ENCODE peak calls at places on chromosomes 1 and 21, in nine cellular contexts. O is fibroblast of lung, S is esophagus squamous epithelium, D is psoas muscle, I is A549, G is fibroblast of pulmonary artery, X is pancreas, L is prostate gland, Y is astrocyte of the spinal cord. T is an unnamed sample.
A peak's percentile ranks its signal among the peaks of the same experiment; 100 is the strongest.

GRCh38 chr1:23628951-23629387 is 62.6 kb upstream of the RPL11 start:
- DNase-seq in O (no peak), S (no peak), G (no peak), D (no peak), L (no peak), I (no peak), X (no peak), Y (no peak), T (no peak)

GRCh38 chr1:178659789-178660208 is 65.2 kb upstream of the RALGPS2 start:
- DNase-seq in I (no peak), D (no peak), O (no peak), G (no peak), S (no peak), L (no peak), Y (no peak), X (no peak), T (no peak)

GRCh38 chr1:166089804-166090203 is 77.0 kb downstream of the FAM78B start:
- DNase-seq in S (no peak), L (no peak), O (no peak), Y (no peak), D (no peak), X (no peak), I (no peak), G (no peak), T (no peak)

GRCh38 chr1:22853651-22854185 is 118.9 kb downstream of the LACTBL1 start:
- DNase-seq in O (no peak), X (no peak), G (no peak), I (no peak), L (no peak), D (peak; percentile 32), Y (no peak), S (no peak), T (no peak)

GRCh38 chr1:191034126-191034525 is 556.5 kb upstream of the BRINP3 start:
- DNase-seq in X (no peak), G (no peak), S (no peak), I (no peak), L (no peak), Y (no peak), D (no peak), O (no peak), T (no peak)

GRCh38 chr1:237566581-237566980 is 324.1 kb downstream of the ZP4 start:
- DNase-seq in S (no peak), X (no peak), O (no peak), Y (no peak), G (no peak), D (no peak), I (no peak), L (no peak), T (no peak)

GRCh38 chr1:8985915-8986813 is 40.1 kb downstream of the SLC2A7 start:
- DNase-seq in D (peak; percentile 90), G (peak; percentile 97), O (peak; percentile 88), X (peak; percentile 82), S (no peak), L (peak; percentile 98), I (peak; percentile 67), Y (peak; percentile 96), T (peak; percentile 74)

GRCh38 chr1:161115132-161115711 is 2.6 kb downstream of the PFDN2 start:
- DNase-seq in Y (peak; percentile 93), X (no peak), O (peak; percentile 90), L (no peak), I (peak; percentile 53), G (peak; percentile 92), D (peak; percentile 78), S (no peak), T (peak; percentile 86)

GRCh38 chr1:199616947-199617346 is 410.6 kb upstream of the NR5A2 start:
- DNase-seq in G (no peak), D (no peak), S (no peak), X (no peak), Y (no peak), L (no peak), I (no peak), O (no peak), T (no peak)

GRCh38 chr1:22291926-22292788 is 149.3 kb upstream of the WNT4 start:
- DNase-seq in O (no peak), G (no peak), X (no peak), S (no peak), L (no peak), I (no peak), D (no peak), Y (no peak), T (no peak)

GRCh38 chr1:209884249-209884648 is 53.8 kb upstream of the SYT14 start:
- DNase-seq in G (peak; percentile 45), Y (peak; percentile 80), D (no peak), I (no peak), S (no peak), O (peak; percentile 43), X (no peak), L (no peak), T (no peak)

GRCh38 chr21:45970674-45971486 is 10.7 kb upstream of the COL6A1 start:
- DNase-seq in S (no peak), D (peak; percentile 82), I (peak; percentile 57), O (peak; percentile 58), G (peak; percentile 62), X (peak; percentile 59), Y (no peak), L (no peak), T (no peak)

DNA sequence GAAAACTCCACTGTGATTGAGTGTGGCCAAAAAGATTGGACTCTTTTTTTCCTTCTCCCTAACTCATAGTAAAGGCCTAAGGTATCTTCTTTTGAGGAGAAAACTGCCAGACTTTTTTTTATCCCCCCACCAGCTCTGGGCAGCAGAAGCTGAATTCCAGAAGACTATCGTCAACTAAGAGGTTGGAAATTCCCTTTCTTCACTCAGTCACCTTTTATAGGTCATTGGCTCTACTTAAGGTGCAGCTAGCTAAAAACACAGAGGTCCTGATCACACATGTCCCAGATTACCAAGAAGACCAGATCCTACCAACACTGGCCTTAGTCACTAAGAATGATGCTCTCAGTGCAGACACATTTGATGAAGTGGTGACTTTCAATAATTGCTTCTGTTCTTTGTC is 1441.2 kb downstream of the PLA2G4A start:
- DNase-seq in S (no peak), X (no peak), L (no peak), O (no peak), D (no peak), I (no peak), G (no peak), Y (no peak), T (peak; percentile 42)
- H3K4me3 ChIP-seq in S (no peak overlapping the region), X (no peak overlapping the region), L (no peak overlapping the region), O (no peak overlapping the region), D (no peak overlapping the region), I (no peak overlapping the region), G (no peak overlapping the region), Y (no peak overlapping the region), T (no peak overlapping the region)

DNA sequence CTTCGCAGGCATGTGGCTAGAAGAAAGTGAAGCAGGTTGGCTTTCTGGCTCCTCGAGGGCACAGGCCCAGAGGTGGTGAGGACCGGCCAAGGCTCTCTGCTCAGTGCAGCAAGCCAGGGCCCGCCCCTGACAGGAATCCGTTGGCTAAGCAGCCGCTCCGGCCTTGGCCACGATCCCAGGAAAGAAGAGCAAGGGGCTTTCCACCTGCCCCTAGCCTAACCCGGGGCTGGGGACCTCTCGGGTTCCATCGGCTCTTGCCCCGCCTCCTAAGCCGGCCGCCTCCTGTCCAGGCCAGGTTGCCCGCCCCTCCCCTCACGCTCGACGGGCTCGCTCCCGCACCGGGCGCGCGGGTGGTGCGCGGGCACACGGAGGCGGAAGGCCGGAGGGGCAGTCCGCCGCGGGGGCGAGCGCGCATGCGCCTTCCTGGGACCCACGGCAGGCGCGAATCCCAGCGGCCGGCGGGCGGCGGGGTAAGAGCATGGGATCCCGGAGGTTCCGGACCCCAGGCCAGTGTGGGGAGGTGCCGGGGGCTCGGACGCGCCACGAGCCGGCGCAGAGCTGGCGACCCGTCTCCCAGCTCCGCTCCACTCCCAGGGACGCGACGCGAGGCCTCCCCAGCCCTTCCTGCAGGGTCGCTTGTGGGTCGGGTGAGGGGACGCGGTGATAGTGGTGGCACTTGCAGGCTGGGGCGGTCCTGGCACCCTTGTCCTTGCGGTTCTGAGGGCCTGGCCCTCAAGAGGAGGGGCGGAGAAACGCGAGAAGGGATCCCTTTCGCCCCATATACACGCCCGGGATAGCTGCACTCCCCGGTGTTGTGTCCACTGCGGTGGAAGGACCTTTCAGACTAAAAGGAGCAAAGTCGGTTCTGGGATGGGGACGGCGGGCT is at the start of gene ALG6:
- DNase-seq in I (peak; percentile 90), O (peak; percentile 89), G (peak; percentile 94), Y (peak; percentile 93), L (peak; percentile 90), X (peak; percentile 96), D (peak; percentile 97), S (peak; percentile 54), T (peak; percentile 40)
- TF ChIP-seq CTCF in I (no peak), O (peak; percentile 11), G (no peak), Y (no peak), L (no peak), X (no peak), D (no peak), S (no peak), T (no peak)

GRCh38 chr1:228275154-228275434 is 67.2 kb downstream of the OBSCN start:
- DNase-seq in L (no peak), O (no peak), D (peak; percentile 57), S (no peak), I (no peak), G (no peak), X (no peak), Y (no peak), T (no peak)

GRCh38 chr1:228277491-228278431 is 69.9 kb downstream of the OBSCN start:
- DNase-seq in Y (no peak), L (no peak), X (no peak), I (no peak), S (no peak), D (no peak), O (no peak), G (no peak), T (no peak)

GRCh38 chr1:228275435-228276342 is 67.8 kb downstream of the OBSCN start:
- DNase-seq in D (peak; percentile 91), G (peak; percentile 84), X (peak; percentile 82), L (peak; percentile 85), Y (peak; percentile 64), O (peak; percentile 78), S (peak; percentile 55), I (no peak), T (no peak)

GRCh38 chr1:228276901-228277490 is 69.2 kb downstream of the OBSCN start:
- DNase-seq in I (no peak), Y (no peak), S (no peak), G (no peak), D (peak; percentile 54), L (no peak), O (no peak), X (peak; percentile 26), T (no peak)

GRCh38 chr1:228276361-228276831 is 68.6 kb downstream of the OBSCN start:
- DNase-seq in L (no peak), G (no peak), Y (no peak), I (no peak), S (no peak), D (peak; percentile 67), X (peak; percentile 41), O (no peak), T (no peak)
- H3K4me3 ChIP-seq in L (peak overlapping the region; percentile 41), G (peak overlapping the region; percentile 63), Y (peak overlapping the region; percentile 47), I (no peak overlapping the region), S (peak overlapping the region; percentile 84), D (peak overlapping the region; percentile 60), X (peak overlapping the region; percentile 49), O (peak overlapping the region; percentile 63), T (peak overlapping the region; percentile 44)

GRCh38 chr1:110047463-110047862 is 13.0 kb downstream of the STRIP1 start:
- DNase-seq in D (no peak), O (no peak), G (no peak), S (no peak), X (no peak), L (no peak), Y (no peak), I (no peak), T (no peak)
- TF ChIP-seq CTCF in D (no peak), O (no peak), G (no peak), S (no peak), X (no peak), L (no peak), Y (no peak), I (no peak), T (peak; percentile 16)